ENCODE peak calls at places on chromosomes 1 and 21, in ten cellular contexts. One of them, this sample, is unnamed.

GRCh38 chr1:62746086-62746808 is 37.7 kb upstream of the ATG4C start:
- DNase-seq in lower leg skin: no peak
- DNase-seq in non-pigmented ciliary epithelial cell: no peak
- DNase-seq in neural crest cell: no peak
- DNase-seq in stimulated activated CD4-positive, alpha-beta T cell treated with anti-CD3 and anti-CD28 coated beads, Interleukin-1b, Interleukin-23, amount 100 ng/mL, for 48 hours: no peak
- DNase-seq in stimulated activated CD8-positive, alpha-beta memory T cell treated with anti-CD3 and anti-CD28 coated beads, Interleukin-4, amount 100 ng/mL, for 1 hour: no peak
- DNase-seq in cardiac fibroblast: peak; percentile 77
- DNase-seq in BJ: no peak
- DNase-seq in heart left ventricle: no peak
- DNase-seq in astrocyte of the cerebellum: peak; percentile 42
- DNase-seq in this sample: peak; percentile 56

GRCh38 chr1:226975259-226975908 is 35.3 kb downstream of the COQ8A start:
- DNase-seq in astrocyte of the cerebellum: no peak
- DNase-seq in cardiac fibroblast: no peak
- DNase-seq in BJ: no peak
- DNase-seq in lower leg skin: no peak
- DNase-seq in stimulated activated CD8-positive, alpha-beta memory T cell treated with anti-CD3 and anti-CD28 coated beads, Interleukin-4, amount 100 ng/mL, for 1 hour: no peak
- DNase-seq in neural crest cell: no peak
- DNase-seq in stimulated activated CD4-positive, alpha-beta T cell treated with anti-CD3 and anti-CD28 coated beads, Interleukin-1b, Interleukin-23, amount 100 ng/mL, for 48 hours: no peak
- DNase-seq in heart left ventricle: no peak
- DNase-seq in non-pigmented ciliary epithelial cell: no peak
- DNase-seq in this sample: no peak

GRCh38 chr1:117562581-117563491 is 43.0 kb upstream of the TENT5C start:
- DNase-seq in non-pigmented ciliary epithelial cell: no peak
- DNase-seq in heart left ventricle: no peak
- DNase-seq in cardiac fibroblast: no peak
- DNase-seq in astrocyte of the cerebellum: no peak
- DNase-seq in neural crest cell: no peak
- DNase-seq in lower leg skin: peak; percentile 10
- DNase-seq in stimulated activated CD4-positive, alpha-beta T cell treated with anti-CD3 and anti-CD28 coated beads, Interleukin-1b, Interleukin-23, amount 100 ng/mL, for 48 hours: no peak
- DNase-seq in stimulated activated CD8-positive, alpha-beta memory T cell treated with anti-CD3 and anti-CD28 coated beads, Interleukin-4, amount 100 ng/mL, for 1 hour: no peak
- DNase-seq in BJ: no peak
- DNase-seq in this sample: no peak

GRCh38 chr1:20588634-20589225 is at the start of gene CDA:
- DNase-seq in lower leg skin: no peak
- DNase-seq in heart left ventricle: no peak
- DNase-seq in stimulated activated CD8-positive, alpha-beta memory T cell treated with anti-CD3 and anti-CD28 coated beads, Interleukin-4, amount 100 ng/mL, for 1 hour: no peak
- DNase-seq in stimulated activated CD4-positive, alpha-beta T cell treated with anti-CD3 and anti-CD28 coated beads, Interleukin-1b, Interleukin-23, amount 100 ng/mL, for 48 hours: no peak
- DNase-seq in neural crest cell: no peak
- DNase-seq in non-pigmented ciliary epithelial cell: no peak
- DNase-seq in astrocyte of the cerebellum: no peak
- DNase-seq in cardiac fibroblast: peak; percentile 9
- DNase-seq in BJ: no peak
- DNase-seq in this sample: no peak

GRCh38 chr1:165645654-165646366 is 14.8 kb downstream of the MGST3 start:
- DNase-seq in stimulated activated CD8-positive, alpha-beta memory T cell treated with anti-CD3 and anti-CD28 coated beads, Interleukin-4, amount 100 ng/mL, for 1 hour: no peak
- DNase-seq in neural crest cell: no peak
- DNase-seq in astrocyte of the cerebellum: no peak
- DNase-seq in BJ: no peak
- DNase-seq in cardiac fibroblast: no peak
- DNase-seq in non-pigmented ciliary epithelial cell: no peak
- DNase-seq in stimulated activated CD4-positive, alpha-beta T cell treated with anti-CD3 and anti-CD28 coated beads, Interleukin-1b, Interleukin-23, amount 100 ng/mL, for 48 hours: no peak
- DNase-seq in heart left ventricle: peak; percentile 32
- DNase-seq in lower leg skin: no peak
- DNase-seq in this sample: no peak

GRCh38 chr1:171468120-171468790 is 17.1 kb upstream of the PRRC2C start:
- DNase-seq in stimulated activated CD8-positive, alpha-beta memory T cell treated with anti-CD3 and anti-CD28 coated beads, Interleukin-4, amount 100 ng/mL, for 1 hour: no peak
- DNase-seq in neural crest cell: no peak
- DNase-seq in cardiac fibroblast: peak; percentile 71
- DNase-seq in BJ: no peak
- DNase-seq in stimulated activated CD4-positive, alpha-beta T cell treated with anti-CD3 and anti-CD28 coated beads, Interleukin-1b, Interleukin-23, amount 100 ng/mL, for 48 hours: no peak
- DNase-seq in non-pigmented ciliary epithelial cell: no peak
- DNase-seq in heart left ventricle: no peak
- DNase-seq in lower leg skin: no peak
- DNase-seq in astrocyte of the cerebellum: no peak
- DNase-seq in this sample: peak; percentile 47

GRCh38 chr1:36599828-36600227 is 117.1 kb upstream of the CSF3R start:
- DNase-seq in lower leg skin: no peak
- DNase-seq in heart left ventricle: no peak
- DNase-seq in BJ: no peak
- DNase-seq in neural crest cell: no peak
- DNase-seq in astrocyte of the cerebellum: no peak
- DNase-seq in stimulated activated CD4-positive, alpha-beta T cell treated with anti-CD3 and anti-CD28 coated beads, Interleukin-1b, Interleukin-23, amount 100 ng/mL, for 48 hours: no peak
- DNase-seq in stimulated activated CD8-positive, alpha-beta memory T cell treated with anti-CD3 and anti-CD28 coated beads, Interleukin-4, amount 100 ng/mL, for 1 hour: no peak
- DNase-seq in non-pigmented ciliary epithelial cell: no peak
- DNase-seq in cardiac fibroblast: no peak
- DNase-seq in this sample: no peak

GRCh38 chr1:154714638-154715037 is 106.7 kb upstream of the ADAR start:
- DNase-seq in astrocyte of the cerebellum: no peak
- DNase-seq in stimulated activated CD8-positive, alpha-beta memory T cell treated with anti-CD3 and anti-CD28 coated beads, Interleukin-4, amount 100 ng/mL, for 1 hour: no peak
- DNase-seq in BJ: no peak
- DNase-seq in cardiac fibroblast: peak; percentile 29
- DNase-seq in neural crest cell: no peak
- DNase-seq in heart left ventricle: no peak
- DNase-seq in non-pigmented ciliary epithelial cell: no peak
- DNase-seq in stimulated activated CD4-positive, alpha-beta T cell treated with anti-CD3 and anti-CD28 coated beads, Interleukin-1b, Interleukin-23, amount 100 ng/mL, for 48 hours: no peak
- DNase-seq in lower leg skin: peak; percentile 71
- DNase-seq in this sample: peak; percentile 24

GRCh38 chr1:6353948-6354658 is 39.5 kb downstream of the ACOT7 start:
- DNase-seq in astrocyte of the cerebellum: no peak
- DNase-seq in BJ: no peak
- DNase-seq in cardiac fibroblast: no peak
- DNase-seq in heart left ventricle: peak; percentile 68
- DNase-seq in lower leg skin: no peak
- DNase-seq in stimulated activated CD8-positive, alpha-beta memory T cell treated with anti-CD3 and anti-CD28 coated beads, Interleukin-4, amount 100 ng/mL, for 1 hour: no peak
- DNase-seq in non-pigmented ciliary epithelial cell: no peak
- DNase-seq in stimulated activated CD4-positive, alpha-beta T cell treated with anti-CD3 and anti-CD28 coated beads, Interleukin-1b, Interleukin-23, amount 100 ng/mL, for 48 hours: no peak
- DNase-seq in neural crest cell: no peak
- DNase-seq in this sample: no peak

GRCh38 chr1:116020668-116021272 is 44.5 kb downstream of the SLC22A15 start:
- DNase-seq in stimulated activated CD8-positive, alpha-beta memory T cell treated with anti-CD3 and anti-CD28 coated beads, Interleukin-4, amount 100 ng/mL, for 1 hour: no peak
- DNase-seq in BJ: no peak
- DNase-seq in astrocyte of the cerebellum: peak; percentile 38
- DNase-seq in heart left ventricle: peak; percentile 30
- DNase-seq in neural crest cell: peak; percentile 49
- DNase-seq in non-pigmented ciliary epithelial cell: peak; percentile 18
- DNase-seq in lower leg skin: no peak
- DNase-seq in stimulated activated CD4-positive, alpha-beta T cell treated with anti-CD3 and anti-CD28 coated beads, Interleukin-1b, Interleukin-23, amount 100 ng/mL, for 48 hours: peak; percentile 36
- DNase-seq in cardiac fibroblast: peak; percentile 78
- DNase-seq in this sample: peak; percentile 65

GRCh38 chr1:182685186-182685585 is 799 bp upstream of the RGS8 start:
- DNase-seq in lower leg skin: no peak
- DNase-seq in non-pigmented ciliary epithelial cell: no peak
- DNase-seq in cardiac fibroblast: no peak
- DNase-seq in astrocyte of the cerebellum: no peak
- DNase-seq in BJ: no peak
- DNase-seq in stimulated activated CD4-positive, alpha-beta T cell treated with anti-CD3 and anti-CD28 coated beads, Interleukin-1b, Interleukin-23, amount 100 ng/mL, for 48 hours: no peak
- DNase-seq in neural crest cell: no peak
- DNase-seq in stimulated activated CD8-positive, alpha-beta memory T cell treated with anti-CD3 and anti-CD28 coated beads, Interleukin-4, amount 100 ng/mL, for 1 hour: no peak
- DNase-seq in heart left ventricle: no peak
- DNase-seq in this sample: no peak

GRCh38 chr1:228685081-228685480 is 50.2 kb upstream of the RHOU start:
- DNase-seq in stimulated activated CD4-positive, alpha-beta T cell treated with anti-CD3 and anti-CD28 coated beads, Interleukin-1b, Interleukin-23, amount 100 ng/mL, for 48 hours: no peak
- DNase-seq in astrocyte of the cerebellum: no peak
- DNase-seq in stimulated activated CD8-positive, alpha-beta memory T cell treated with anti-CD3 and anti-CD28 coated beads, Interleukin-4, amount 100 ng/mL, for 1 hour: no peak
- DNase-seq in lower leg skin: no peak
- DNase-seq in heart left ventricle: no peak
- DNase-seq in BJ: no peak
- DNase-seq in cardiac fibroblast: no peak
- DNase-seq in neural crest cell: no peak
- DNase-seq in non-pigmented ciliary epithelial cell: no peak
- DNase-seq in this sample: no peak

GRCh38 chr1:96355961-96356360 is 365.6 kb upstream of the PTBP2 start:
- DNase-seq in lower leg skin: no peak
- DNase-seq in stimulated activated CD8-positive, alpha-beta memory T cell treated with anti-CD3 and anti-CD28 coated beads, Interleukin-4, amount 100 ng/mL, for 1 hour: no peak
- DNase-seq in heart left ventricle: no peak
- DNase-seq in stimulated activated CD4-positive, alpha-beta T cell treated with anti-CD3 and anti-CD28 coated beads, Interleukin-1b, Interleukin-23, amount 100 ng/mL, for 48 hours: no peak
- DNase-seq in non-pigmented ciliary epithelial cell: no peak
- DNase-seq in BJ: no peak
- DNase-seq in astrocyte of the cerebellum: no peak
- DNase-seq in neural crest cell: no peak
- DNase-seq in cardiac fibroblast: no peak
- DNase-seq in this sample: no peak

GRCh38 chr21:34880401-34880800 is 168.7 kb downstream of the RUNX1 start:
- DNase-seq in non-pigmented ciliary epithelial cell: no peak
- DNase-seq in cardiac fibroblast: no peak
- DNase-seq in stimulated activated CD8-positive, alpha-beta memory T cell treated with anti-CD3 and anti-CD28 coated beads, Interleukin-4, amount 100 ng/mL, for 1 hour: no peak
- DNase-seq in heart left ventricle: no peak
- DNase-seq in astrocyte of the cerebellum: no peak
- DNase-seq in stimulated activated CD4-positive, alpha-beta T cell treated with anti-CD3 and anti-CD28 coated beads, Interleukin-1b, Interleukin-23, amount 100 ng/mL, for 48 hours: no peak
- DNase-seq in BJ: no peak
- DNase-seq in lower leg skin: no peak
- DNase-seq in neural crest cell: no peak
- DNase-seq in this sample: no peak

GRCh38 chr1:156522443-156522970 is 21.9 kb upstream of the MEF2D start:
- DNase-seq in stimulated activated CD4-positive, alpha-beta T cell treated with anti-CD3 and anti-CD28 coated beads, Interleukin-1b, Interleukin-23, amount 100 ng/mL, for 48 hours: no peak
- DNase-seq in non-pigmented ciliary epithelial cell: no peak
- DNase-seq in astrocyte of the cerebellum: no peak
- DNase-seq in cardiac fibroblast: no peak
- DNase-seq in neural crest cell: no peak
- DNase-seq in heart left ventricle: no peak
- DNase-seq in stimulated activated CD8-positive, alpha-beta memory T cell treated with anti-CD3 and anti-CD28 coated beads, Interleukin-4, amount 100 ng/mL, for 1 hour: no peak
- DNase-seq in lower leg skin: no peak
- DNase-seq in BJ: no peak
- DNase-seq in this sample: no peak

GRCh38 chr1:229102741-229103480 is 168.0 kb upstream of the RAB4A start:
- DNase-seq in non-pigmented ciliary epithelial cell: no peak
- DNase-seq in stimulated activated CD4-positive, alpha-beta T cell treated with anti-CD3 and anti-CD28 coated beads, Interleukin-1b, Interleukin-23, amount 100 ng/mL, for 48 hours: no peak
- DNase-seq in stimulated activated CD8-positive, alpha-beta memory T cell treated with anti-CD3 and anti-CD28 coated beads, Interleukin-4, amount 100 ng/mL, for 1 hour: no peak
- DNase-seq in neural crest cell: no peak
- DNase-seq in BJ: peak; percentile 55
- DNase-seq in cardiac fibroblast: no peak
- DNase-seq in lower leg skin: no peak
- DNase-seq in heart left ventricle: no peak
- DNase-seq in astrocyte of the cerebellum: no peak
- DNase-seq in this sample: no peak

GRCh38 chr1:151166506-151166956 is 587 bp downstream of the SCNM1 start:
- DNase-seq in cardiac fibroblast: peak; percentile 71
- DNase-seq in non-pigmented ciliary epithelial cell: peak; percentile 51
- DNase-seq in heart left ventricle: no peak
- DNase-seq in astrocyte of the cerebellum: no peak
- DNase-seq in neural crest cell: no peak
- DNase-seq in stimulated activated CD4-positive, alpha-beta T cell treated with anti-CD3 and anti-CD28 coated beads, Interleukin-1b, Interleukin-23, amount 100 ng/mL, for 48 hours: no peak
- DNase-seq in lower leg skin: no peak
- DNase-seq in BJ: no peak
- DNase-seq in stimulated activated CD8-positive, alpha-beta memory T cell treated with anti-CD3 and anti-CD28 coated beads, Interleukin-4, amount 100 ng/mL, for 1 hour: no peak
- DNase-seq in this sample: no peak

GRCh38 chr1:24998554-24999245 is 68.6 kb upstream of the RUNX3 start:
- DNase-seq in BJ: no peak
- DNase-seq in stimulated activated CD8-positive, alpha-beta memory T cell treated with anti-CD3 and anti-CD28 coated beads, Interleukin-4, amount 100 ng/mL, for 1 hour: no peak
- DNase-seq in astrocyte of the cerebellum: no peak
- DNase-seq in stimulated activated CD4-positive, alpha-beta T cell treated with anti-CD3 and anti-CD28 coated beads, Interleukin-1b, Interleukin-23, amount 100 ng/mL, for 48 hours: no peak
- DNase-seq in lower leg skin: no peak
- DNase-seq in cardiac fibroblast: no peak
- DNase-seq in neural crest cell: no peak
- DNase-seq in non-pigmented ciliary epithelial cell: no peak
- DNase-seq in heart left ventricle: no peak
- DNase-seq in this sample: no peak

This sample was measured in GM13976.